ENCODE peak calls at places on chromosomes 1 and 21, in six cellular contexts. Q is uterus, V is HFF-Myc, U is brain microvascular endothelial cell, H is cardiac fibroblast, O is AG10803. Y is an unnamed sample.
A peak's percentile ranks its signal among the peaks of the same experiment; 100 is the strongest.

GRCh38 chr1:241532173-241532553 is at the start of gene KMO:
- DNase-seq in V (no peak), U (no peak), H (peak; percentile 42), O (no peak), Q (no peak), Y (no peak)

GRCh38 chr1:43345119-43345518 is 7.5 kb downstream of the MPL start:
- DNase-seq in O (no peak), Q (no peak), H (no peak), V (no peak), U (no peak), Y (no peak)

GRCh38 chr1:117670996-117671780 is 65.3 kb downstream of the TENT5C start:
- DNase-seq in Q (no peak), O (no peak), U (no peak), H (no peak), V (no peak), Y (no peak)

GRCh38 chr1:188665477-188665876 is 1812.2 kb downstream of the BRINP3 start:
- DNase-seq in Q (no peak), U (no peak), H (no peak), V (no peak), O (no peak), Y (no peak)

GRCh38 chr1:227447531-227447990 is 115.8 kb upstream of the ZNF678 start:
- DNase-seq in O (peak; percentile 47), V (no peak), U (peak; percentile 45), H (peak; percentile 45), Q (peak; percentile 37), Y (no peak)

GRCh38 chr21:28779914-28780313 is 212.8 kb downstream of the LTN1 start:
- DNase-seq in O (no peak), Q (no peak), H (no peak), U (no peak), V (no peak), Y (no peak)

GRCh38 chr1:10877894-10878293 is 81.4 kb upstream of the CASZ1 start:
- DNase-seq in V (no peak), H (no peak), U (no peak), O (no peak), Q (no peak), Y (no peak)

GRCh38 chr1:185853739-185854138 is 119.5 kb downstream of the HMCN1 start:
- DNase-seq in V (peak; percentile 76), Q (no peak), H (peak; percentile 79), O (peak; percentile 93), U (peak; percentile 63), Y (peak; percentile 71)

GRCh38 chr1:162003061-162003824 is 20.4 kb downstream of the OLFML2B start:
- DNase-seq in V (peak; percentile 88), O (peak; percentile 99), U (peak; percentile 93), Q (peak; percentile 54), H (peak; percentile 31), Y (peak; percentile 97)

GRCh38 chr1:27345272-27345671 is 3.5 kb downstream of the SYTL1 start:
- DNase-seq in Q (no peak), O (no peak), U (no peak), H (no peak), V (no peak), Y (no peak)

GRCh38 chr1:44077421-44077820 is 41.2 kb upstream of the KLF17 start:
- DNase-seq in H (peak; percentile 52), Q (no peak), U (peak; percentile 12), O (no peak), V (no peak), Y (no peak)

GRCh38 chr21:44800103-44800502 is 1.5 kb downstream of the UBE2G2 start:
- DNase-seq in Q (no peak), V (no peak), U (no peak), H (peak; percentile 72), O (peak; percentile 55), Y (no peak)

GRCh38 chr1:198918920-198919319 is 280.1 kb downstream of the PTPRC start:
- DNase-seq in H (peak; percentile 70), V (no peak), U (no peak), O (no peak), Q (no peak), Y (no peak)

GRCh38 chr1:187617776-187618175 is 789.0 kb downstream of the PLA2G4A start:
- DNase-seq in O (no peak), H (no peak), V (no peak), U (no peak), Q (no peak), Y (no peak)

GRCh38 chr1:116123837-116124533 is 12.8 kb downstream of the MAB21L3 start:
- DNase-seq in O (no peak), Q (no peak), H (no peak), V (no peak), U (no peak), Y (no peak)

GRCh38 chr21:45478115-45478801 is 64.0 kb downstream of the SLC19A1 start:
- DNase-seq in Q (peak; percentile 73), V (no peak), H (peak; percentile 74), O (peak; percentile 56), U (peak; percentile 68), Y (no peak)

GRCh38 chr1:82517586-82517985 is 716.9 kb downstream of the ADGRL2 start:
- DNase-seq in Q (peak; percentile 50), V (no peak), O (peak; percentile 12), H (peak; percentile 29), U (peak; percentile 54), Y (no peak)

GRCh38 chr1:86416343-86416742 is 7.6 kb upstream of the CLCA2 start:
- DNase-seq in U (no peak), H (no peak), Q (no peak), V (no peak), O (no peak), Y (no peak)

GRCh38 chr1:86423473-86423872 is 498 bp upstream of the CLCA2 start:
- DNase-seq in V (no peak), Q (no peak), H (no peak), O (no peak), U (no peak), Y (no peak)

GRCh38 chr1:86423873-86424272 is at the start of gene CLCA2:
- DNase-seq in U (no peak), O (no peak), V (no peak), H (no peak), Q (no peak), Y (no peak)

GRCh38 chr1:86421601-86422280 is 2.2 kb upstream of the CLCA2 start:
- DNase-seq in Q (no peak), O (peak; percentile 16), V (no peak), U (no peak), H (peak; percentile 64), Y (no peak)

DNA sequence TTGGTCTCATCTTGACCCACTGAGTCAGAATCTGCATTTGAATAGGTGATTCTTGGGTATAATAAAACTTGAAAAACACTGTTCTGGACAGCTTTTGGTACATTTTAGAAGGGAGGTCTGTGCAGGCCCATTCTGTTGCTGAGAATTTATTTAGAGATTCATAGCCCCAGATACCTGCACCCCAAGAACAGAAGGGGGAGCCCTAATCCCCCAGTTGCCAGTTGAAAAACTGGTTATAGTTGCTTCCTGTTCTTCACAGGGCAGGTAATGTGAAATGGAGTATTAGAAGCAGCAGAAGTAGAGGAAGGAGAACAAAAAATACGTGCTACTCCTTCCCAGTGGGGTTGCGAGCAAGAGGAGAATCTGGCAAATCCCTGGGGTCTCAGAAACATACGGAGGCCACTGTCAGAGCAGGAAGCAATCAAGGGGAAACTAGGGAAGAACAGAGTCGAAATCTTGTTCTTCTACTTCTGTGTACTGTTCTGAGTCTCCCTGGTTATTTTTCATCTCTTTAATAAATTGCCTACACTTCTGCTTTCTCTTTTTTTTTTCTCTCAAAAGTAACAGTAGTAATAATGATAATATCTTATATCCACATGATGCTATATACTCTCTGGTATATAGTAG is 4.6 kb upstream of the CLCA2 start:
- DNase-seq in V (no peak), Q (no peak), U (peak; percentile 23), H (peak; percentile 59), O (peak; percentile 25), Y (no peak)
- TF ChIP-seq CTCF in V (peak; percentile 73), Q (no peak), U (peak; percentile 80), H (peak; percentile 53), O (peak; percentile 64), Y (peak; percentile 70)

DNA sequence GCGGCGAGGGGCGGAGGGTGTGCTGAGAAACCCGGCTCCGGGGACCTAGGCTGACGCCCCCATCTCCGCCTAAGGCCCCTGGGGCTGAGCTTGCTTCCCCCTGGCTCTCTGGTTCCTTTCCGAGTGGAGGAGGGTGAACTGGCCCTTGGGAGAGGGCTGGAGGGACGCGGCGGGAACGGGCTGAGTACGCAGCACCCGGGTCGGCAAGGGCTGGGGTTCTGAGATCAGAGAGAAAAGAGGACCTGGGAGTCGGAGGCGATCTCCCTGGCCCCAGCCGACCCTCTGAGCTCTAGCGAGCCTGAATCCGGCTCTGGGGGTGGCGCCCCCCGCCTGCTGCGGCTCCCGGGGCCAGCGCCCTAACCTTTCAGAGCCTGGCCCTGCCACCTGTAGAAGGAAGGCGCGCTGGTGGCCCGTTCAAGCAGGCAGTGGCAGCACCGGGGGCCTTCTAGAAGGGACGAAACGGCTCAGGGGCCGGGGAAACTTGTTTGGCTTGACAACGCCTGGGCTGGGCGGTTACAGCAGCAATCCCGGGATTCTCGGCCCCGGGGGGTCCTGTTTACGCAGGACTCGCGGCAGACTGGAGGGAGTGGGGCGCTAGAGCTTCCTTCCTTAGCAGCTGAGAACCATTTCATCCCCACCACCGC is 270.9 kb downstream of the FOXD2 start:
- DNase-seq in O (peak; percentile 16), Q (no peak), V (no peak), U (peak; percentile 29), H (no peak), Y (no peak)
- H3K4me3 ChIP-seq in O (no peak overlapping the region), Q (peak overlapping the region; percentile 29), V (no peak overlapping the region), U (peak overlapping the region; percentile 40), H (no peak overlapping the region), Y (no peak overlapping the region)

GRCh38 chr1:17439250-17440073 is at the start of gene RCC2:
- DNase-seq in O (peak; percentile 84), Q (peak; percentile 72), H (peak; percentile 76), V (peak; percentile 48), U (peak; percentile 53), Y (peak; percentile 19)
- TF ChIP-seq CTCF in O (no peak), Q (no peak), H (no peak), V (no peak), U (peak; percentile 2), Y (no peak)

GRCh38 chr21:31873275-31873695 is 465 bp downstream of the HUNK start:
- DNase-seq in V (no peak), H (no peak), U (no peak), Q (no peak), O (no peak), Y (no peak)
- H3K4me3 ChIP-seq in V (peak overlapping the region; percentile 56), H (peak overlapping the region; percentile 25), U (peak overlapping the region; percentile 39), Q (peak overlapping the region; percentile 72), O (peak overlapping the region; percentile 78), Y (peak overlapping the region; percentile 61)

GRCh38 chr1:145730900-145731299 is 11.6 kb downstream of the CD160 start:
- DNase-seq in Q (no peak), H (no peak), O (no peak), U (no peak), V (no peak), Y (no peak)
- TF ChIP-seq CTCF in Q (no peak), H (no peak), O (no peak), U (no peak), V (no peak), Y (no peak)

DNA sequence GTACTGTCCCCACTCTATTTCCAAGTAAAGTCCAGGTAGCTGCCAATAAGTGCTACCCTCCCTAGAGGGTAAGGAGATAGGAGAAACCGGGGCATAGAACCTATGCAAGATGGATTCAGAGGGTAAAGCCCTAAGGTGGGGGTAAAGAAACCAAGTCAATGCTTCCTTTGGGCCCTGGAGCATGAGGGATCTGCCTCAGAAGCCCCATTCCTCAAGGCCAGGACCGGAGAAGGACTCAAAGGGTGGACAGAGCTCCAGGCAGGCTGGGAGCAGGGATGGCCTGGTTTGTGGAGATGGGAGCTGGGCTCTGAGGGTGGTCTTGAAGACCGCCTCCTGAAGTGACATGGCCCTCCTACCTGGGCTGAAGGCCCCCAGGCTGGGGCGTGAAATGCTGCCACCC is 3.9 kb downstream of the EPHA2 start:
- DNase-seq in H (no peak), V (no peak), O (no peak), Q (no peak), U (no peak), Y (no peak)
- H3K4me3 ChIP-seq in H (no peak overlapping the region), V (peak overlapping the region; percentile 19), O (no peak overlapping the region), Q (no peak overlapping the region), U (peak overlapping the region; percentile 91), Y (no peak overlapping the region)